ENCODE peak calls at places on chromosomes 1 and 21, in eight cellular contexts. E, B, M, N, W, D, U and I are unnamed samples.

GRCh38 chr1:62321438-62321837 is 2.2 kb upstream of the KANK4 start:
- DNase-seq in N (no peak), D (no peak), W (peak; percentile 65), U (peak; percentile 54), M (peak; percentile 35), E (no peak), B (no peak), I (no peak)

GRCh38 chr1:199029855-199030254 is 391.0 kb downstream of the PTPRC start:
- DNase-seq in E (no peak), B (no peak), W (no peak), N (no peak), D (no peak), M (peak; percentile 14), U (no peak), I (no peak)

GRCh38 chr1:25088946-25089345 is 143.4 kb downstream of the SYF2 start:
- DNase-seq in U (no peak), D (no peak), W (no peak), M (no peak), B (no peak), N (no peak), E (no peak), I (no peak)

GRCh38 chr1:110921953-110922352 is 41.8 kb downstream of the LRIF1 start:
- DNase-seq in N (no peak), M (no peak), U (no peak), B (no peak), D (no peak), E (no peak), W (no peak), I (no peak)

GRCh38 chr1:35592991-35593769 is 20.1 kb downstream of the TFAP2E start:
- DNase-seq in D (no peak), M (peak; percentile 18), W (no peak), E (no peak), N (no peak), B (no peak), U (no peak), I (no peak)

GRCh38 chr1:73674945-73675561 is 522.9 kb downstream of the LRRIQ3 start:
- DNase-seq in D (peak; percentile 21), M (peak; percentile 12), N (no peak), W (no peak), E (no peak), U (peak; percentile 3), B (no peak), I (peak; percentile 1)

GRCh38 chr1:197234581-197234980 is 33.5 kb upstream of the CRB1 start:
- DNase-seq in N (no peak), D (no peak), W (no peak), M (no peak), U (no peak), E (no peak), B (no peak), I (no peak)

GRCh38 chr21:32472890-32473765 is 60.6 kb downstream of the EVA1C start:
- DNase-seq in E (no peak), N (no peak), U (no peak), D (no peak), M (no peak), B (no peak), W (no peak), I (no peak)

GRCh38 chr1:165288301-165289120 is 68.0 kb downstream of the LMX1A start:
- DNase-seq in M (no peak), W (no peak), U (no peak), D (peak; percentile 51), N (peak; percentile 38), B (no peak), E (no peak), I (no peak)

GRCh38 chr1:11787804-11788436 is 17.8 kb downstream of the MTHFR start:
- DNase-seq in M (no peak), U (no peak), N (no peak), B (no peak), W (peak; percentile 82), D (no peak), E (no peak), I (no peak)

GRCh38 chr1:109659145-109659544 is 3.2 kb downstream of the GSTM4 start:
- DNase-seq in E (no peak), N (no peak), U (peak; percentile 8), M (no peak), W (no peak), B (peak; percentile 7), D (no peak), I (no peak)

GRCh38 chr1:166007176-166007575 is 159.6 kb downstream of the FAM78B start:
- DNase-seq in M (no peak), N (no peak), U (no peak), W (no peak), D (no peak), B (no peak), E (no peak), I (no peak)

GRCh38 chr1:59015708-59016107 is 231.9 kb upstream of the JUN start:
- DNase-seq in N (no peak), U (no peak), D (no peak), M (peak; percentile 61), B (no peak), W (no peak), E (no peak), I (no peak)

GRCh38 chr1:202205523-202206190 is 12.1 kb downstream of the LGR6 start:
- DNase-seq in E (no peak), U (no peak), M (no peak), D (no peak), W (no peak), N (no peak), B (no peak), I (no peak)

GRCh38 chr1:20074725-20075171 is 4.8 kb downstream of the PLA2G5 start:
- DNase-seq in M (no peak), E (no peak), B (no peak), D (no peak), U (no peak), N (no peak), W (no peak), I (no peak)

GRCh38 chr1:149844096-149844495 is 55.3 kb upstream of the BOLA1 start:
- DNase-seq in W (no peak), E (no peak), D (no peak), U (no peak), M (peak; percentile 41), N (no peak), B (no peak), I (no peak)

GRCh38 chr1:96370752-96371151 is 350.8 kb upstream of the PTBP2 start:
- DNase-seq in N (no peak), W (no peak), B (no peak), D (no peak), M (peak; percentile 94), U (peak; percentile 12), E (no peak), I (no peak)

GRCh38 chr1:62523860-62524259 is 73.5 kb upstream of the ANGPTL3 start:
- DNase-seq in E (no peak), M (no peak), N (no peak), U (no peak), B (no peak), W (no peak), D (no peak), I (no peak)

GRCh38 chr1:183783896-183784637 is 20.9 kb upstream of the RGL1 start:
- DNase-seq in N (peak; percentile 14), D (no peak), B (no peak), E (peak; percentile 23), W (no peak), M (peak; percentile 85), U (no peak), I (no peak)

GRCh38 chr1:149845416-149845815 is 54.0 kb upstream of the BOLA1 start:
- DNase-seq in D (no peak), M (peak; percentile 3), U (peak; percentile 8), W (no peak), E (no peak), N (no peak), B (no peak), I (no peak)

GRCh38 chr21:36929622-36930021 is 36.8 kb downstream of the HLCS start:
- DNase-seq in B (no peak), U (no peak), W (no peak), M (no peak), N (no peak), D (no peak), E (no peak), I (no peak)